ENCODE peak calls at places on chromosomes 12 and 14, in five cellular contexts. One of them, this sample, is unnamed.

GRCh38 chr14:25477699-25478098 is 427.8 kb upstream of the STXBP6 start:
- DNase-seq in A549: no peak
- DNase-seq in progenitor cell of endocrine pancreas: no peak
- DNase-seq in psoas muscle: no peak
- DNase-seq in DND-41: no peak
- DNase-seq in this sample: no peak

GRCh38 chr14:27181304-27181703 is 583.5 kb upstream of the NOVA1 start:
- DNase-seq in A549: no peak
- DNase-seq in DND-41: no peak
- DNase-seq in psoas muscle: peak; percentile 19
- DNase-seq in progenitor cell of endocrine pancreas: no peak
- DNase-seq in this sample: no peak

GRCh38 chr14:39682563-39682962 is 250.3 kb upstream of the FBXO33 start:
- DNase-seq in DND-41: no peak
- DNase-seq in psoas muscle: no peak
- DNase-seq in A549: no peak
- DNase-seq in progenitor cell of endocrine pancreas: no peak
- DNase-seq in this sample: no peak

GRCh38 chr12:104863549-104863948 is 94.5 kb downstream of the SLC41A2 start:
- DNase-seq in DND-41: no peak
- DNase-seq in progenitor cell of endocrine pancreas: no peak
- DNase-seq in A549: no peak
- DNase-seq in psoas muscle: no peak
- DNase-seq in this sample: no peak

GRCh38 chr12:50659260-50659659 is 104.6 kb upstream of the ATF1 start:
- DNase-seq in psoas muscle: no peak
- DNase-seq in DND-41: no peak
- DNase-seq in progenitor cell of endocrine pancreas: no peak
- DNase-seq in A549: no peak
- DNase-seq in this sample: no peak

GRCh38 chr14:72567226-72567625 is 326.7 kb downstream of the DPF3 start:
- DNase-seq in progenitor cell of endocrine pancreas: no peak
- DNase-seq in psoas muscle: no peak
- DNase-seq in DND-41: no peak
- DNase-seq in A549: no peak
- DNase-seq in this sample: no peak

GRCh38 chr14:29144598-29144997 is 378.0 kb downstream of the FOXG1 start:
- DNase-seq in A549: no peak
- DNase-seq in DND-41: no peak
- DNase-seq in psoas muscle: no peak
- DNase-seq in progenitor cell of endocrine pancreas: no peak
- DNase-seq in this sample: no peak

GRCh38 chr14:20631821-20632389 is 9.6 kb downstream of the OR6S1 start:
- DNase-seq in progenitor cell of endocrine pancreas: no peak
- DNase-seq in psoas muscle: peak; percentile 77
- DNase-seq in DND-41: no peak
- DNase-seq in A549: peak; percentile 71
- DNase-seq in this sample: no peak

GRCh38 chr14:101196795-101197590 is 293.5 kb upstream of the RTL1 start:
- DNase-seq in psoas muscle: no peak
- DNase-seq in DND-41: no peak
- DNase-seq in progenitor cell of endocrine pancreas: no peak
- DNase-seq in A549: no peak
- DNase-seq in this sample: no peak

DNA sequence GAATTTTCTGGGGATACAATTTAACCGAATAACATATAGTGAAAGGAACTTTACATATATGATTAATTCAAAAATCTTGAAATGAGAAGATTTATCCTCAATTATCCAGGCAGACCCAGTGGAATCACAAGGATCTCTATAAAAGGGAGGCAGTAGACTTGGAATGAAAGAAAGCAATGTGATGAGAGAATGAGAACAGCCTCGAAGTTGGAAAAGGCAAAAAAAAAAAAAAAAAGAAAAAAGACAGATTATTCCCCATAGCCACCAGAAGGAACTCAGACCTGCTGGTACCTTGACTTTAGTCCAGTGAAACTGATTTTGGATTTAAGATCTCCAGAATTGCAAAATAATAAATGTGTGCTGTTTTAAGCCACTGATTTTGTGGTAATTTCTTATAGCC is 416.3 kb upstream of the OR4E1 start:
- DNase-seq in A549: no peak
- DNase-seq in progenitor cell of endocrine pancreas: no peak
- DNase-seq in DND-41: no peak
- DNase-seq in psoas muscle: no peak
- DNase-seq in this sample: no peak
- TF ChIP-seq CTCF in A549: no peak
- TF ChIP-seq CTCF in progenitor cell of endocrine pancreas: no peak
- TF ChIP-seq CTCF in DND-41: no peak
- TF ChIP-seq CTCF in psoas muscle: no peak
- TF ChIP-seq CTCF in this sample: no peak

GRCh38 chr12:9365296-9365695 is 157.1 kb upstream of the PZP start:
- DNase-seq in A549: no peak
- DNase-seq in progenitor cell of endocrine pancreas: no peak
- DNase-seq in DND-41: no peak
- DNase-seq in psoas muscle: no peak
- DNase-seq in this sample: no peak

GRCh38 chr12:9367828-9368227 is 159.6 kb upstream of the PZP start:
- DNase-seq in psoas muscle: no peak
- DNase-seq in DND-41: no peak
- DNase-seq in progenitor cell of endocrine pancreas: no peak
- DNase-seq in A549: no peak
- DNase-seq in this sample: no peak

GRCh38 chr12:9363145-9363544 is 154.9 kb upstream of the PZP start:
- DNase-seq in progenitor cell of endocrine pancreas: no peak
- DNase-seq in A549: no peak
- DNase-seq in psoas muscle: no peak
- DNase-seq in DND-41: no peak
- DNase-seq in this sample: no peak

GRCh38 chr12:9364224-9365176 is 156.3 kb upstream of the PZP start:
- DNase-seq in progenitor cell of endocrine pancreas: no peak
- DNase-seq in DND-41: no peak
- DNase-seq in psoas muscle: no peak
- DNase-seq in A549: no peak
- DNase-seq in this sample: peak; percentile 9

DNA sequence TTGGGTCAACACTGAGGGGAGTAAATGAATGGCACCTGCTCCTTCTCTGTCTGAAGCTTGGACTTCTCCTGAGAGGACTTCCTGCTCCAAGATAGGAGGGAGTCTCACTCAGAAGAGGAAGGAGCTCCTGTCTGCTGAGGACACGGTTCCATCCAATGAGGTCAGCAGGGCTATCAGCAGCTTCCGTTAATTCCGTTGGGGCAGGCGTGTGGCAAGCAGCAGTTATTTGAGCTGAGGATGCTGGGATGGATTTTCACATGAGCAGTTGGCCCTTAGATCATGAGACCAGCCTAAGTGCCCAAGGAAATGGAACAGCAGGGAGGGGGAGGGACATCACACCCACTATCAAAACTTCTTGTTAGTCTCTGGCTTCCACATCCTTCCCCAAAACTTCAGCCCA is 159.0 kb upstream of the PZP start:
- DNase-seq in DND-41: no peak
- DNase-seq in psoas muscle: no peak
- DNase-seq in A549: no peak
- DNase-seq in progenitor cell of endocrine pancreas: no peak
- DNase-seq in this sample: no peak
- TF ChIP-seq CTCF in DND-41: no peak
- TF ChIP-seq CTCF in psoas muscle: no peak
- TF ChIP-seq CTCF in A549: no peak
- TF ChIP-seq CTCF in progenitor cell of endocrine pancreas: no peak
- TF ChIP-seq CTCF in this sample: no peak

DNA sequence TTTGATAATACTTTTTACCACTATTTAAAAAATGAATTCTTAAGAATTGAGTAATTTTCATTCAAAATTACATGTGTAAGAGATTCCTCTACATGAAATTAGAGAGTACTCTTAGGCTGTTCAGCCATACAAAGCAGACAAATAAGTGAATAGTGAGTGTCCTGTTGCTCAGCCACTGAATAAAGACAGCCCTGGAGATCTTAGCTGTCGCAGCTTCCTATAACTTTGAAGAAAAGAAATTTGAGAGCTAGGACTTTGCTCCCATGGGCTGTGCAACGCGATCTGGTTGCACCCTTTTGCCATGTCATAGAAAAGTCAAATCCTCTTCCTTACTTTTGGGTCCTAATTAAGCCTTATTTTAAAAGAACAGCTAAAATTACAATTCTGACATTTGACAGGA is 40.9 kb upstream of the LRIG3 start:
- DNase-seq in DND-41: no peak
- DNase-seq in psoas muscle: no peak
- DNase-seq in progenitor cell of endocrine pancreas: no peak
- DNase-seq in A549: no peak
- DNase-seq in this sample: no peak
- TF ChIP-seq CTCF in DND-41: no peak
- TF ChIP-seq CTCF in psoas muscle: no peak
- TF ChIP-seq CTCF in progenitor cell of endocrine pancreas: no peak
- TF ChIP-seq CTCF in A549: no peak
- TF ChIP-seq CTCF in this sample: no peak

DNA sequence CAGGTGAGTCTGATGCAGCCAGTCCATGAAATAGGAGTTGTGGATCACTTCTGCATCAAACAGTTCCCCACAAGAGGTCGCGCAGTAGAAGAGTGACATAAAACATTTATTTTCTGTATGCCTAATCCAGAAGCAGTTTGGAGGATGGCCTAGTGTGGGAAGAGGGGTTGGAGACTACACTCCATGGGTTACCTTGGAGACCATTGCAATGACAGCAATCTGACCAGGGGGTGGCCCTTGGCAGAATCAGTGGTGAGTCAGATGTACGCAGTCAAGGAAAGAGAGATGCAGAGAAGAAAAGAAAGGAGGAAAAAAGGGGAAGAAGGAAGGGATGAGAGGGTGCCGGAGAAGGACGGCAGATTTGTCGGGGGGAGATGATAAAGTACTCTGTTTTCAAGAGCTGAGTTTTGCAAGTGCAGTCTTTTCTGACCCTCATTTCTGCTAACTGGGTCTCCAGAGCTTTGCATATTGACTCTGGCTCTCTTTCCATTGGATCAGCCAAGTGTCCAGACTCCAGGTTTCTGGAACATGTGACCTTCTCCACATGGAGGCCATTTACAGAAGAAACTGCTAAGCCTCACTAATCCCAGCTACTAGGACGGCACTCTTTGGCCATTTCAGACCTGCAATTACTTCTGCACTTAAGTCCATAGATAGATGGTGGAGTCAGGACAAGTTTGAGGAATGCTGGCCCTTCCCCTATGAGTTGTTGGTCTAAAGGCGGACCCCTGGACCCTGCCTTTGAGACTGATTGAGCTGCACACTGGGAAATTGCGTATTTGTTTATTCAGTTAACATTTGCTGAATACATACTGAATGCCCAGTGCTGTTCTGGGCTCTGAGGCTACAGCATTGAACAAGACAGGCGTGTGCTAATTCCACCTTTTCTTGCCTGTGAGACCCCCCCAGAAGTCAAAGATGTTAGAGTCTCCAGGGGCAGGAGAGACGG is 424.2 kb downstream of the BCL11B start:
- DNase-seq in progenitor cell of endocrine pancreas: no peak
- DNase-seq in A549: no peak
- DNase-seq in psoas muscle: no peak
- DNase-seq in DND-41: no peak
- DNase-seq in this sample: no peak
- TF ChIP-seq CTCF in progenitor cell of endocrine pancreas: no peak
- TF ChIP-seq CTCF in A549: no peak
- TF ChIP-seq CTCF in psoas muscle: no peak
- TF ChIP-seq CTCF in DND-41: no peak
- TF ChIP-seq CTCF in this sample: no peak

GRCh38 chr12:6961278-6961694 is 9.2 kb downstream of the PHB2 start:
- DNase-seq in DND-41: no peak
- DNase-seq in psoas muscle: peak; percentile 80
- DNase-seq in progenitor cell of endocrine pancreas: no peak
- DNase-seq in A549: no peak
- DNase-seq in this sample: no peak

GRCh38 chr12:6963016-6963731 is 7.3 kb downstream of the PHB2 start:
- DNase-seq in A549: no peak
- DNase-seq in progenitor cell of endocrine pancreas: peak; percentile 96
- DNase-seq in psoas muscle: peak; percentile 23
- DNase-seq in DND-41: peak; percentile 5
- DNase-seq in this sample: no peak

GRCh38 chr12:6963741-6964446 is 6.6 kb downstream of the PHB2 start:
- DNase-seq in progenitor cell of endocrine pancreas: no peak
- DNase-seq in A549: no peak
- DNase-seq in psoas muscle: peak; percentile 27
- DNase-seq in DND-41: no peak
- DNase-seq in this sample: no peak

GRCh38 chr12:6961695-6962284 is 8.7 kb downstream of the PHB2 start:
- DNase-seq in A549: peak; percentile 85
- DNase-seq in psoas muscle: peak; percentile 69
- DNase-seq in DND-41: no peak
- DNase-seq in progenitor cell of endocrine pancreas: peak; percentile 74
- DNase-seq in this sample: peak; percentile 67

DNA sequence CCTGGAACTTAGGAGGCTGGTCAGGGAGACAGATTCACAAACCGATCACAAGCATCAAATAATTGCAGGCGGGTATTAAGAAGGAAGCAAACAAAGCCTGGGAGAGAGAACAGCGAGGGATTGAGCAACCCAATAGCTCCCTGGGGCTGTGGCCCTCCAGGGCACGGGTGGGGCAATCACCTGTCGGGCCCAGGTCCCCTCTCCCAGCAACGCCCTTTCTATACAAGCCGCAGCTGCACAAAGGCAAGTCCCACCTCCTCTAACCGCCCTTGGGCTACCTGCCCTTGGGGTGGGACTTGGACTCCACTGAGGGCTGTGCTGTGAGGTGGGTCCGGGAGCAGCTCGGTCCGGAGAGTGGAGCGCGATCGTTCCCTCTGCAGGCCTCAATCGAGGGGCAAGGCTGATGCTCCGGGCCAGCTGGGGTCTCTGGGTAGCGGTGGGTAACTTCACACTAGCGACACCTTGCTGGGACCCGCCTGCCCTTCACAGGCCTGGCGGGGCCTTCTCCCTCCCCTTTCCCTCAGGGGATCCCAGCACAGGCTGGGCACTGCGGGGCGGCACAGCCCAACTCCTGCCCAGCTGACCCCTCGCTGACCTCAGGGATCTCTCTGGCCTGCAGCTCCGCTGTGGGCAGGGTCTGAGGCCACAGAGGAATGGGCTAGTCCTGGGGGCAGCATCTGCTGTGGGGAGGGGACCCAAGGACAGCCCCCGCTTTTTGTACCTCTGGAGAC is 8.0 kb downstream of the PHB2 start:
- DNase-seq in progenitor cell of endocrine pancreas: no peak
- DNase-seq in A549: no peak
- DNase-seq in DND-41: no peak
- DNase-seq in psoas muscle: peak; percentile 14
- DNase-seq in this sample: no peak
- TF ChIP-seq CTCF in progenitor cell of endocrine pancreas: no peak
- TF ChIP-seq CTCF in A549: no peak
- TF ChIP-seq CTCF in DND-41: no peak
- TF ChIP-seq CTCF in psoas muscle: no peak
- TF ChIP-seq CTCF in this sample: peak; percentile 29

This sample was measured in OCI-LY7.